ENCODE peak calls at places on chromosome 17, in six cellular contexts. Y, Z, A, L, P and V are unnamed samples.

GRCh38 chr17:81720267-81721071 is 8.4 kb downstream of the SLC25A10 start:
- DNase-seq in Y (no peak), Z (no peak), A (no peak), L (no peak), P (no peak), V (peak)

GRCh38 chr17:48954300-48954755 is 9.7 kb upstream of the SNF8 start:
- DNase-seq in Y (peak), Z (no peak), A (no peak), L (no peak), P (no peak), V (no peak)

GRCh38 chr17:62765351-62765750 is 42.8 kb downstream of the MARCHF10 start:
- DNase-seq in Y (no peak), Z (no peak), A (no peak), L (no peak), P (no peak), V (no peak)

GRCh38 chr17:67239597-67239996 is 5.4 kb downstream of the HELZ start:
- DNase-seq in Y (no peak), Z (no peak), A (no peak), L (no peak), P (no peak), V (no peak)

GRCh38 chr17:38453951-38454421 is 25.7 kb downstream of the ARHGAP23 start:
- DNase-seq in Y (peak), Z (no peak), A (no peak), L (no peak), P (peak), V (peak)

GRCh38 chr17:9811537-9811936 is 10.3 kb downstream of the GSG1L2 start:
- DNase-seq in Y (no peak), Z (no peak), A (no peak), L (no peak), P (no peak), V (no peak)

GRCh38 chr17:74814453-74814852 is 38.3 kb upstream of the NAT9 start:
- DNase-seq in Y (peak), Z (no peak), A (no peak), L (no peak), P (no peak), V (no peak)

GRCh38 chr17:42065201-42065600 is 14.8 kb upstream of the C17orf113 start:
- DNase-seq in Y (no peak), Z (no peak), A (no peak), L (no peak), P (no peak), V (no peak)

GRCh38 chr17:77738666-77739531 is 219.6 kb upstream of the TNRC6C start:
- DNase-seq in Y (no peak), Z (no peak), A (no peak), L (no peak), P (peak), V (peak)

GRCh38 chr17:77744268-77744988 is 214.1 kb upstream of the TNRC6C start:
- DNase-seq in Y (no peak), Z (no peak), A (no peak), L (no peak), P (peak), V (peak)

GRCh38 chr17:79740413-79740812 is 9.7 kb downstream of the ENPP7 start:
- DNase-seq in Y (no peak), Z (no peak), A (no peak), L (no peak), P (no peak), V (no peak)

GRCh38 chr17:27989046-27989445 is 53.4 kb upstream of the NLK start:
- DNase-seq in Y (no peak), Z (no peak), A (no peak), L (no peak), P (no peak), V (no peak)

GRCh38 chr17:81237591-81238489 is 1.0 kb downstream of the TEPSIN start:
- DNase-seq in Y (no peak), Z (no peak), A (no peak), L (no peak), P (no peak), V (no peak)

GRCh38 chr17:20142268-20142667 is 133.1 kb downstream of the SPECC1 start:
- DNase-seq in Y (no peak), Z (no peak), A (no peak), L (no peak), P (no peak), V (no peak)

GRCh38 chr17:18066866-18067265 is 20.9 kb upstream of the DRG2 start:
- DNase-seq in Y (no peak), Z (no peak), A (no peak), L (no peak), P (no peak), V (no peak)

GRCh38 chr17:49901460-49902331 is 53.8 kb upstream of the TAC4 start:
- DNase-seq in Y (no peak), Z (no peak), A (no peak), L (no peak), P (no peak), V (no peak)

GRCh38 chr17:45908460-45908859 is 14.1 kb downstream of the MAPT start:
- DNase-seq in Y (no peak), Z (no peak), A (no peak), L (no peak), P (no peak), V (no peak)

GRCh38 chr17:72530409-72530808 is 409.6 kb downstream of the SOX9 start:
- DNase-seq in Y (no peak), Z (no peak), A (no peak), L (no peak), P (no peak), V (no peak)

GRCh38 chr17:40615295-40615988 is 32.2 kb downstream of the SMARCE1 start:
- DNase-seq in Y (peak), Z (peak), A (no peak), L (no peak), P (no peak), V (no peak)

GRCh38 chr17:49859991-49860953 is 12.4 kb upstream of the TAC4 start:
- DNase-seq in Y (no peak), Z (no peak), A (no peak), L (no peak), P (no peak), V (no peak)

GRCh38 chr17:22217135-22217534 is 524.8 kb downstream of the KCNJ18 start:
- DNase-seq in Y (no peak), Z (no peak), A (no peak), L (no peak), P (no peak), V (no peak)

GRCh38 chr17:39776267-39776666 is 38.5 kb downstream of the GRB7 start:
- DNase-seq in Y (no peak), Z (no peak), A (no peak), L (no peak), P (no peak), V (no peak)

GRCh38 chr17:33602981-33603380 is 309.9 kb upstream of the ASIC2 start:
- DNase-seq in Y (no peak), Z (no peak), A (no peak), L (no peak), P (no peak), V (no peak)

GRCh38 chr17:78745407-78746088 is 36.5 kb downstream of the CYTH1 start:
- DNase-seq in Y (peak), Z (no peak), A (no peak), L (no peak), P (no peak), V (no peak)

GRCh38 chr17:66629762-66630161 is 205.2 kb upstream of the CACNG5 start:
- DNase-seq in Y (no peak), Z (no peak), A (no peak), L (no peak), P (no peak), V (no peak)

GRCh38 chr17:82636626-82637598 is 11.3 kb downstream of the WDR45B start:
- DNase-seq in Y (no peak), Z (no peak), A (no peak), L (no peak), P (no peak), V (no peak)

GRCh38 chr17:1490643-1491405 is 1.7 kb downstream of the MYO1C start:
- DNase-seq in Y (peak), Z (no peak), A (no peak), L (no peak), P (peak), V (peak)

GRCh38 chr17:35046740-35047283 is 16.7 kb downstream of the RFFL start:
- DNase-seq in Y (no peak), Z (peak), A (no peak), L (no peak), P (no peak), V (no peak)